ENCODE peak calls at places on chromosome 10, in four cellular contexts. One of them, this sample, is unnamed.
A peak's percentile ranks its signal among the peaks of the same experiment; 100 is the strongest.

GRCh38 chr10:11887381-11888227 is 64.4 kb downstream of the PROSER2 start:
- DNase-seq in SJSA1: no peak
- DNase-seq in cardiac septum: no peak
- DNase-seq in memory B cell: no peak
- DNase-seq in this sample: no peak

GRCh38 chr10:60937784-60938654 is 6.0 kb downstream of the RHOBTB1 start:
- DNase-seq in SJSA1: no peak
- DNase-seq in cardiac septum: no peak
- DNase-seq in memory B cell: no peak
- DNase-seq in this sample: no peak

GRCh38 chr10:6713716-6714115 is 133.6 kb upstream of the PRKCQ start:
- DNase-seq in SJSA1: no peak
- DNase-seq in cardiac septum: no peak
- DNase-seq in memory B cell: no peak
- DNase-seq in this sample: no peak

GRCh38 chr10:75498866-75499265 is 67.4 kb downstream of the LRMDA start:
- DNase-seq in SJSA1: no peak
- DNase-seq in cardiac septum: no peak
- DNase-seq in memory B cell: no peak
- DNase-seq in this sample: no peak

GRCh38 chr10:527416-527815 is 162.1 kb downstream of the DIP2C start:
- DNase-seq in SJSA1: no peak
- DNase-seq in cardiac septum: no peak
- DNase-seq in memory B cell: no peak
- DNase-seq in this sample: no peak

GRCh38 chr10:114347191-114347739 is 57.0 kb downstream of the AFAP1L2 start:
- DNase-seq in SJSA1: no peak
- DNase-seq in cardiac septum: no peak
- DNase-seq in memory B cell: no peak
- DNase-seq in this sample: no peak

GRCh38 chr10:988667-989545 is 672 bp downstream of the GTPBP4 start:
- DNase-seq in SJSA1: no peak
- DNase-seq in cardiac septum: peak; percentile 12
- DNase-seq in memory B cell: no peak
- DNase-seq in this sample: no peak

GRCh38 chr10:3412646-3413045 is 240.1 kb upstream of the PITRM1 start:
- DNase-seq in SJSA1: no peak
- DNase-seq in cardiac septum: no peak
- DNase-seq in memory B cell: no peak
- DNase-seq in this sample: no peak

GRCh38 chr10:128186959-128187787 is 61.0 kb upstream of the MKI67 start:
- DNase-seq in SJSA1: no peak
- DNase-seq in cardiac septum: no peak
- DNase-seq in memory B cell: no peak
- DNase-seq in this sample: no peak

GRCh38 chr10:25805986-25806385 is 128.0 kb upstream of the MYO3A start:
- DNase-seq in SJSA1: no peak
- DNase-seq in cardiac septum: no peak
- DNase-seq in memory B cell: no peak
- DNase-seq in this sample: no peak

GRCh38 chr10:3932597-3933380 is 147.8 kb upstream of the KLF6 start:
- DNase-seq in SJSA1: no peak
- DNase-seq in cardiac septum: no peak
- DNase-seq in memory B cell: no peak
- DNase-seq in this sample: no peak

GRCh38 chr10:416091-416515 is 273.4 kb downstream of the DIP2C start:
- DNase-seq in SJSA1: no peak
- DNase-seq in cardiac septum: no peak
- DNase-seq in memory B cell: no peak
- DNase-seq in this sample: no peak

GRCh38 chr10:22420787-22421517 is 75.7 kb downstream of the SPAG6 start:
- DNase-seq in SJSA1: no peak
- DNase-seq in cardiac septum: no peak
- DNase-seq in memory B cell: no peak
- DNase-seq in this sample: no peak

GRCh38 chr10:18179901-18180300 is 39.7 kb downstream of the CACNB2 start:
- DNase-seq in SJSA1: no peak
- DNase-seq in cardiac septum: no peak
- DNase-seq in memory B cell: no peak
- DNase-seq in this sample: no peak

GRCh38 chr10:31157125-31157983 is 125.7 kb upstream of the ZNF438 start:
- DNase-seq in SJSA1: peak; percentile 94
- DNase-seq in cardiac septum: peak; percentile 89
- DNase-seq in memory B cell: no peak
- DNase-seq in this sample: no peak

GRCh38 chr10:105148921-105149320 is 507.8 kb downstream of the SORCS3 start:
- DNase-seq in SJSA1: no peak
- DNase-seq in cardiac septum: no peak
- DNase-seq in memory B cell: no peak
- DNase-seq in this sample: no peak

GRCh38 chr10:129963076-129963830 is 821 bp downstream of the EBF3 start:
- DNase-seq in SJSA1: no peak
- DNase-seq in cardiac septum: no peak
- DNase-seq in memory B cell: no peak
- DNase-seq in this sample: no peak

GRCh38 chr10:35961501-35961900 is 319.4 kb upstream of the FZD8 start:
- DNase-seq in SJSA1: peak; percentile 4
- DNase-seq in cardiac septum: no peak
- DNase-seq in memory B cell: no peak
- DNase-seq in this sample: no peak

GRCh38 chr10:51079331-51079730 is 5.0 kb downstream of the PRKG1 start:
- DNase-seq in SJSA1: no peak
- DNase-seq in cardiac septum: no peak
- DNase-seq in memory B cell: no peak
- DNase-seq in this sample: no peak

GRCh38 chr10:97936126-97936525 is 86.5 kb downstream of the GOLGA7B start:
- DNase-seq in SJSA1: no peak
- DNase-seq in cardiac septum: no peak
- DNase-seq in memory B cell: no peak
- DNase-seq in this sample: no peak

GRCh38 chr10:44510716-44511115 is 125.8 kb upstream of the CXCL12 start:
- DNase-seq in SJSA1: no peak
- DNase-seq in cardiac septum: no peak
- DNase-seq in memory B cell: no peak
- DNase-seq in this sample: no peak

GRCh38 chr10:37860494-37861190 is 3.2 kb upstream of the ZNF248 start:
- DNase-seq in SJSA1: no peak
- DNase-seq in cardiac septum: no peak
- DNase-seq in memory B cell: no peak
- DNase-seq in this sample: no peak

GRCh38 chr10:7409045-7409731 is 1.6 kb downstream of the SFMBT2 start:
- DNase-seq in SJSA1: no peak
- DNase-seq in cardiac septum: no peak
- DNase-seq in memory B cell: no peak
- DNase-seq in this sample: peak; percentile 33

GRCh38 chr10:42490368-42490767 is 148.0 kb downstream of the ZNF33B start:
- DNase-seq in SJSA1: no peak
- DNase-seq in cardiac septum: no peak
- DNase-seq in memory B cell: no peak
- DNase-seq in this sample: no peak

GRCh38 chr10:17644485-17644964 is 574 bp downstream of the STAM start:
- DNase-seq in SJSA1: no peak
- DNase-seq in cardiac septum: no peak
- DNase-seq in memory B cell: no peak
- DNase-seq in this sample: no peak

GRCh38 chr10:32846974-32847373 is 111.1 kb downstream of the ITGB1 start:
- DNase-seq in SJSA1: no peak
- DNase-seq in cardiac septum: no peak
- DNase-seq in memory B cell: no peak
- DNase-seq in this sample: no peak

GRCh38 chr10:124078714-124079113 is 14.7 kb downstream of the CHST15 start:
- DNase-seq in SJSA1: no peak
- DNase-seq in cardiac septum: no peak
- DNase-seq in memory B cell: no peak
- DNase-seq in this sample: no peak

GRCh38 chr10:34743804-34744203 is 71.3 kb downstream of the PARD3 start:
- DNase-seq in SJSA1: no peak
- DNase-seq in cardiac septum: peak; percentile 82
- DNase-seq in memory B cell: no peak
- DNase-seq in this sample: no peak

GRCh38 chr10:35398355-35398754 is 62.0 kb downstream of the CCNY start:
- DNase-seq in SJSA1: no peak
- DNase-seq in cardiac septum: peak; percentile 7
- DNase-seq in memory B cell: no peak
- DNase-seq in this sample: no peak

This sample was measured in activated B cell treated with CpG ODN at 0.5 μM for 24 hours.